ENCODE peak calls at places on chromosomes 6 and 20, in four cellular contexts. X, D, T and U are unnamed samples.

GRCh38 chr6:141829566-141829965 is 303.2 kb upstream of the GJE1 start:
- DNase-seq in D (no peak), X (no peak), T (peak), U (no peak)

GRCh38 chr6:55198708-55199107 is 24.4 kb downstream of the HCRTR2 start:
- DNase-seq in D (no peak), T (no peak), X (no peak), U (no peak)

GRCh38 chr6:31305674-31306219 is 33.9 kb upstream of the HLA-C start:
- DNase-seq in D (no peak), T (no peak), X (no peak), U (no peak)

GRCh38 chr20:4666001-4666470 is 55.7 kb upstream of the PRND start:
- DNase-seq in X (no peak), T (no peak), D (no peak), U (no peak)

GRCh38 chr6:3305216-3305565 is 46.4 kb downstream of the PSMG4 start:
- DNase-seq in D (no peak), X (no peak), T (no peak), U (no peak)

GRCh38 chr6:90780778-90781177 is 193.9 kb upstream of the MAP3K7 start:
- DNase-seq in D (no peak), X (no peak), T (no peak), U (no peak)

GRCh38 chr6:70547905-70548304 is 18.8 kb upstream of the SDHAF4 start:
- DNase-seq in X (no peak), D (no peak), T (no peak), U (no peak)

GRCh38 chr6:52512199-52512598 is 64.7 kb downstream of the TRAM2 start:
- DNase-seq in T (no peak), X (no peak), D (no peak), U (no peak)

GRCh38 chr6:49626811-49627210 is 9.8 kb downstream of the RHAG start:
- DNase-seq in X (no peak), D (no peak), T (no peak), U (no peak)

GRCh38 chr6:162999575-163000285 is 272.0 kb downstream of the PACRG start:
- DNase-seq in D (no peak), X (no peak), T (no peak), U (no peak)

GRCh38 chr6:166305562-166306117 is 2.6 kb downstream of the PRR18 start:
- DNase-seq in T (no peak), D (no peak), X (no peak), U (no peak)

GRCh38 chr6:157428418-157429202 is 47.6 kb downstream of the ZDHHC14 start:
- DNase-seq in D (no peak), X (no peak), T (peak), U (no peak)

GRCh38 chr6:52976591-52977035 is 18.5 kb downstream of the GSTA4 start:
- DNase-seq in X (no peak), T (no peak), D (no peak), U (no peak)

GRCh38 chr6:161048636-161049035 is 57.1 kb downstream of the MAP3K4 start:
- DNase-seq in T (no peak), D (no peak), X (no peak), U (peak)

GRCh38 chr6:140736227-140736626 is 1361.8 kb upstream of the CITED2 start:
- DNase-seq in T (no peak), D (no peak), X (no peak), U (no peak)

GRCh38 chr6:150354754-150355571 is 13.8 kb upstream of the IYD start:
- DNase-seq in X (no peak), T (no peak), D (no peak), U (no peak)

GRCh38 chr6:139479433-139480222 is 105.2 kb upstream of the CITED2 start:
- DNase-seq in X (no peak), T (no peak), D (no peak), U (no peak)

GRCh38 chr20:1209447-1210387 is 6.5 kb downstream of the C20orf202 start:
- DNase-seq in T (no peak), D (no peak), X (peak), U (no peak)

GRCh38 chr6:168156742-168157265 is 77.8 kb upstream of the FRMD1 start:
- DNase-seq in X (peak), T (no peak), D (no peak), U (no peak)

GRCh38 chr20:37868998-37869861 is 33.7 kb upstream of the VSTM2L start:
- DNase-seq in X (peak), D (no peak), T (no peak), U (peak)

GRCh38 chr6:118372413-118372812 is 175.7 kb upstream of the PLN start:
- DNase-seq in X (no peak), D (no peak), T (no peak), U (peak)

GRCh38 chr20:32514760-32515159 is 70.4 kb downstream of the NOL4L start:
- DNase-seq in X (no peak), T (no peak), D (no peak), U (no peak)

GRCh38 chr20:53660947-53661381 is 67.3 kb upstream of the ZNF217 start:
- DNase-seq in X (no peak), T (no peak), D (no peak), U (no peak)
- TF ChIP-seq TCF12 in X (no peak), T (no peak), D (peak), U (peak)

GRCh38 chr6:32942555-32942954 is 1.7 kb upstream of the HLA-DMB start:
- DNase-seq in X (no peak), T (no peak), D (no peak), U (no peak)
- TF ChIP-seq TCF12 in X (no peak), T (no peak), D (no peak), U (no peak)

GRCh38 chr6:15386110-15386755 is 140.4 kb downstream of the JARID2 start:
- DNase-seq in D (no peak), T (no peak), X (no peak), U (no peak)
- TF ChIP-seq TCF12 in D (no peak), T (no peak), X (no peak), U (no peak)

GRCh38 chr20:62775206-62775605 is 21.1 kb upstream of the MRGBP start:
- DNase-seq in X (no peak), D (no peak), T (no peak), U (no peak)
- TF ChIP-seq TCF12 in X (no peak), D (no peak), T (no peak), U (no peak)

DNA sequence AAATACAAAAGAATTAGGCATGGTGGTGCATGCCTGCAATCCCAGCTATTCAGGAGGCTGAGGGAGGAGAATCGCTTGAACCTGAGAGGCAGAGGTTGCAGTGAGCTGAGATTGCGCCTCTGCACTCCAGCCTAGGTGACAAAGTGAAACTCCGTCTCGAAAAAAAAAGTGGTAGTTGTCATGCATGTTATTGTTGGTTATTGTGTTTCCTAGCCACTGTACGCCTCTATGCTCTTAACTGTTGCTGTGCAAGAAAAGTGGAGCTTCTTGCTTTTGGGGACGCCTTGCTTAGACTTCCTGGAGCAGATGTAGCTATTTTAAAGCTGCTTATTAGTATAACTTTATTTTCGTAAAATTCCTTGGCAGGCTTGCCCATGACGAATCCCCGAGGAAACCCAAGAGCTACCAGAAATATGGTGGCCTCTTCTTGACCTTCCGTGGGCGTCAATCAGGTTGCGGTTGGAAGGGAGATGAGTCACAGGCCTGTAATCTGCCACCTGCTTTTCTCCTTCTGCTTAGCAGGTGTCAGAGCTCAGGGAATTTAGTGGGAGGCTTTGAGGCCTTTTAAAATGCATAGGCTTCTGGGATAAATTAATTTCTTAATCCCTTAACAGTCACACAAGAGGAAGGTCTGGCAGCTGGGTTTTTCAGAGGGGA is 17.3 kb downstream of the GABRR2 start:
- DNase-seq in T (peak), X (no peak), D (peak), U (no peak)
- TF ChIP-seq TCF12 in T (no peak), X (no peak), D (peak), U (peak)

GRCh38 chr6:11064836-11065235 is 20.7 kb upstream of the ELOVL2 start:
- DNase-seq in X (no peak), D (no peak), T (no peak), U (peak)
- TF ChIP-seq TCF12 in X (no peak), D (no peak), T (no peak), U (no peak)

GRCh38 chr6:170186909-170187668 is 103.8 kb downstream of the DLL1 start:
- DNase-seq in X (peak), D (no peak), T (no peak), U (no peak)
- TF ChIP-seq TCF12 in X (no peak), D (no peak), T (no peak), U (no peak)

GRCh38 chr6:46440133-46440532 is 51.1 kb downstream of the RCAN2 start:
- DNase-seq in D (no peak), X (no peak), T (no peak), U (no peak)
- TF ChIP-seq TCF12 in D (no peak), X (no peak), T (no peak), U (no peak)

DNA sequence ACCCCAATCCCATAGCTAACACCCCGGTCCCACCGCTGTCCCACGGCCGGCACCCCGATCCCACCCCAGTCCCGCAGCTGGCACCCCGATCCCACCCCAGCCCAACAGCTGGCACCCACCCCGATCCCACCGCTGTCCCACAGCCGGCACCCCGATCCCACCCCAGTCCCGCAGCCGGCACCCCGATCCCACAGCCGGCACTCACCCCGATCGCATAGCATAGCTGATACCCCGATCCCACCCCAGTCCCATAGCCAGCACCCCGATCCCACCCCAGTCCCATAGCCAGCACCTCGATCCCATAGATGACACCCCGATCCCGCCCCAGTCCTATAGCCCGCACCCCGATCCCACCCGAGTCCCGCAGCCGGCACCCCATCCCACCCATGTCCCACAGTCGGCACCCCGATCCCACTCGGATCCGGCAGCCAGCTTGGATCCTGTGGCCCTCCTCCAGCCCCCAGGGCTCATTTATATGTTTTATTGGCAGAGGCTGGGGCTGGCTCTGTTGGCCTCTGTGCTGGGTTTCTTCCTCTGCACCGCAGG is 872 bp upstream of the GMEB2 start:
- DNase-seq in D (no peak), T (no peak), X (no peak), U (no peak)
- TF ChIP-seq TCF12 in D (no peak), T (no peak), X (no peak), U (no peak)

GRCh38 chr6:45118684-45119230 is 209.4 kb upstream of the RUNX2 start:
- DNase-seq in D (no peak), X (no peak), T (no peak), U (no peak)

GRCh38 chr6:45115696-45116095 is 212.4 kb upstream of the RUNX2 start:
- DNase-seq in D (no peak), T (no peak), X (no peak), U (no peak)

GRCh38 chr6:45112711-45113110 is 215.4 kb upstream of the RUNX2 start:
- DNase-seq in X (no peak), D (no peak), T (no peak), U (no peak)

GRCh38 chr6:45116714-45117410 is 211.3 kb upstream of the RUNX2 start:
- DNase-seq in D (no peak), T (no peak), X (no peak), U (no peak)
- TF ChIP-seq TCF12 in D (no peak), T (no peak), X (no peak), U (peak)